ENCODE peak calls at places on chromosome 4, in seven cellular contexts. One of them, this sample, is unnamed.

GRCh38 chr4:37429906-37430305 is 185.4 kb downstream of the NWD2 start:
- DNase-seq in progenitor cell of endocrine pancreas: no peak
- DNase-seq in breast epithelium: no peak
- DNase-seq in fibroblast of pulmonary artery: no peak
- DNase-seq in fibroblast of lung: no peak
- DNase-seq in fibroblast of the aortic adventitia: no peak
- DNase-seq in brain microvascular endothelial cell: no peak
- DNase-seq in this sample: no peak

GRCh38 chr4:8109406-8110065 is 49.1 kb downstream of the ABLIM2 start:
- DNase-seq in progenitor cell of endocrine pancreas: no peak
- DNase-seq in breast epithelium: no peak
- DNase-seq in fibroblast of pulmonary artery: no peak
- DNase-seq in fibroblast of lung: no peak
- DNase-seq in fibroblast of the aortic adventitia: no peak
- DNase-seq in brain microvascular endothelial cell: no peak
- DNase-seq in this sample: no peak

GRCh38 chr4:8694651-8695151 is 102.1 kb downstream of the CPZ start:
- DNase-seq in progenitor cell of endocrine pancreas: no peak
- DNase-seq in breast epithelium: no peak
- DNase-seq in fibroblast of pulmonary artery: no peak
- DNase-seq in fibroblast of lung: no peak
- DNase-seq in fibroblast of the aortic adventitia: no peak
- DNase-seq in brain microvascular endothelial cell: no peak
- DNase-seq in this sample: peak

GRCh38 chr4:60463846-60464502 is 736.2 kb upstream of the ADGRL3 start:
- DNase-seq in progenitor cell of endocrine pancreas: no peak
- DNase-seq in breast epithelium: no peak
- DNase-seq in fibroblast of pulmonary artery: no peak
- DNase-seq in fibroblast of lung: peak
- DNase-seq in fibroblast of the aortic adventitia: no peak
- DNase-seq in brain microvascular endothelial cell: peak
- DNase-seq in this sample: no peak

GRCh38 chr4:80535551-80535950 is 200.0 kb downstream of the CFAP299 start:
- DNase-seq in progenitor cell of endocrine pancreas: no peak
- DNase-seq in breast epithelium: no peak
- DNase-seq in fibroblast of pulmonary artery: no peak
- DNase-seq in fibroblast of lung: no peak
- DNase-seq in fibroblast of the aortic adventitia: no peak
- DNase-seq in brain microvascular endothelial cell: no peak
- DNase-seq in this sample: no peak

GRCh38 chr4:125011646-125012045 is 299.1 kb upstream of the ANKRD50 start:
- DNase-seq in progenitor cell of endocrine pancreas: no peak
- DNase-seq in breast epithelium: no peak
- DNase-seq in fibroblast of pulmonary artery: peak
- DNase-seq in fibroblast of lung: peak
- DNase-seq in fibroblast of the aortic adventitia: peak
- DNase-seq in brain microvascular endothelial cell: no peak
- DNase-seq in this sample: no peak

GRCh38 chr4:41814565-41814964 is 66.0 kb upstream of the PHOX2B start:
- DNase-seq in progenitor cell of endocrine pancreas: no peak
- DNase-seq in breast epithelium: no peak
- DNase-seq in fibroblast of pulmonary artery: peak
- DNase-seq in fibroblast of lung: peak
- DNase-seq in fibroblast of the aortic adventitia: peak
- DNase-seq in brain microvascular endothelial cell: peak
- DNase-seq in this sample: no peak

GRCh38 chr4:157885785-157886184 is 287.0 kb downstream of the GASK1B start:
- DNase-seq in progenitor cell of endocrine pancreas: no peak
- DNase-seq in breast epithelium: no peak
- DNase-seq in fibroblast of pulmonary artery: no peak
- DNase-seq in fibroblast of lung: no peak
- DNase-seq in fibroblast of the aortic adventitia: no peak
- DNase-seq in brain microvascular endothelial cell: no peak
- DNase-seq in this sample: no peak

GRCh38 chr4:23952258-23952657 is 62.4 kb upstream of the PPARGC1A start:
- DNase-seq in progenitor cell of endocrine pancreas: no peak
- DNase-seq in breast epithelium: no peak
- DNase-seq in fibroblast of pulmonary artery: no peak
- DNase-seq in fibroblast of lung: no peak
- DNase-seq in fibroblast of the aortic adventitia: no peak
- DNase-seq in brain microvascular endothelial cell: no peak
- DNase-seq in this sample: no peak

GRCh38 chr4:16024009-16024408 is 59.8 kb downstream of the PROM1 start:
- DNase-seq in progenitor cell of endocrine pancreas: no peak
- DNase-seq in breast epithelium: no peak
- DNase-seq in fibroblast of pulmonary artery: no peak
- DNase-seq in fibroblast of lung: peak
- DNase-seq in fibroblast of the aortic adventitia: peak
- DNase-seq in brain microvascular endothelial cell: no peak
- DNase-seq in this sample: no peak

GRCh38 chr4:144208074-144208473 is 67.6 kb upstream of the GYPA start:
- DNase-seq in progenitor cell of endocrine pancreas: no peak
- DNase-seq in breast epithelium: no peak
- DNase-seq in fibroblast of pulmonary artery: no peak
- DNase-seq in fibroblast of lung: no peak
- DNase-seq in fibroblast of the aortic adventitia: no peak
- DNase-seq in brain microvascular endothelial cell: no peak
- DNase-seq in this sample: no peak

GRCh38 chr4:112517067-112517588 is 1.1 kb upstream of the NEUROG2 start:
- DNase-seq in progenitor cell of endocrine pancreas: no peak
- DNase-seq in breast epithelium: no peak
- DNase-seq in fibroblast of pulmonary artery: no peak
- DNase-seq in fibroblast of lung: no peak
- DNase-seq in fibroblast of the aortic adventitia: no peak
- DNase-seq in brain microvascular endothelial cell: no peak
- DNase-seq in this sample: no peak

GRCh38 chr4:88659061-88659889 is 38.4 kb downstream of the NAP1L5 start:
- DNase-seq in progenitor cell of endocrine pancreas: no peak
- DNase-seq in breast epithelium: peak
- DNase-seq in fibroblast of pulmonary artery: peak
- DNase-seq in fibroblast of lung: peak
- DNase-seq in fibroblast of the aortic adventitia: peak
- DNase-seq in brain microvascular endothelial cell: peak
- DNase-seq in this sample: no peak

GRCh38 chr4:30875659-30876269 is 155.6 kb downstream of the PCDH7 start:
- DNase-seq in progenitor cell of endocrine pancreas: no peak
- DNase-seq in breast epithelium: no peak
- DNase-seq in fibroblast of pulmonary artery: peak
- DNase-seq in fibroblast of lung: peak
- DNase-seq in fibroblast of the aortic adventitia: peak
- DNase-seq in brain microvascular endothelial cell: no peak
- DNase-seq in this sample: no peak

GRCh38 chr4:143250617-143251016 is 65.9 kb downstream of the USP38 start:
- DNase-seq in progenitor cell of endocrine pancreas: no peak
- DNase-seq in breast epithelium: no peak
- DNase-seq in fibroblast of pulmonary artery: no peak
- DNase-seq in fibroblast of lung: no peak
- DNase-seq in fibroblast of the aortic adventitia: no peak
- DNase-seq in brain microvascular endothelial cell: no peak
- DNase-seq in this sample: no peak

GRCh38 chr4:15920723-15921591 is 17.6 kb downstream of the FGFBP1 start:
- DNase-seq in progenitor cell of endocrine pancreas: no peak
- DNase-seq in breast epithelium: peak
- DNase-seq in fibroblast of pulmonary artery: peak
- DNase-seq in fibroblast of lung: peak
- DNase-seq in fibroblast of the aortic adventitia: peak
- DNase-seq in brain microvascular endothelial cell: peak
- DNase-seq in this sample: no peak

GRCh38 chr4:24195976-24196736 is 306.3 kb upstream of the PPARGC1A start:
- DNase-seq in progenitor cell of endocrine pancreas: no peak
- DNase-seq in breast epithelium: no peak
- DNase-seq in fibroblast of pulmonary artery: no peak
- DNase-seq in fibroblast of lung: peak
- DNase-seq in fibroblast of the aortic adventitia: no peak
- DNase-seq in brain microvascular endothelial cell: no peak
- DNase-seq in this sample: no peak

GRCh38 chr4:38203609-38204008 is 243.4 kb downstream of the PTTG2 start:
- DNase-seq in progenitor cell of endocrine pancreas: no peak
- DNase-seq in breast epithelium: no peak
- DNase-seq in fibroblast of pulmonary artery: no peak
- DNase-seq in fibroblast of lung: no peak
- DNase-seq in fibroblast of the aortic adventitia: no peak
- DNase-seq in brain microvascular endothelial cell: no peak
- DNase-seq in this sample: no peak

GRCh38 chr4:184019084-184019483 is 114.0 kb downstream of the STOX2 start:
- DNase-seq in progenitor cell of endocrine pancreas: no peak
- DNase-seq in breast epithelium: no peak
- DNase-seq in fibroblast of pulmonary artery: peak
- DNase-seq in fibroblast of lung: no peak
- DNase-seq in fibroblast of the aortic adventitia: peak
- DNase-seq in brain microvascular endothelial cell: no peak
- DNase-seq in this sample: no peak

GRCh38 chr4:81970454-81970853 is 403.3 kb downstream of the HNRNPD start:
- DNase-seq in progenitor cell of endocrine pancreas: no peak
- DNase-seq in breast epithelium: no peak
- DNase-seq in fibroblast of pulmonary artery: no peak
- DNase-seq in fibroblast of lung: no peak
- DNase-seq in fibroblast of the aortic adventitia: no peak
- DNase-seq in brain microvascular endothelial cell: no peak
- DNase-seq in this sample: no peak

GRCh38 chr4:88616275-88616996 is 24.2 kb downstream of the HERC3 start:
- DNase-seq in progenitor cell of endocrine pancreas: no peak
- DNase-seq in breast epithelium: no peak
- DNase-seq in fibroblast of pulmonary artery: peak
- DNase-seq in fibroblast of lung: peak
- DNase-seq in fibroblast of the aortic adventitia: peak
- DNase-seq in brain microvascular endothelial cell: peak
- DNase-seq in this sample: no peak

GRCh38 chr4:71609651-71610050 is 174.2 kb downstream of the GC start:
- DNase-seq in progenitor cell of endocrine pancreas: no peak
- DNase-seq in breast epithelium: no peak
- DNase-seq in fibroblast of pulmonary artery: no peak
- DNase-seq in fibroblast of lung: no peak
- DNase-seq in fibroblast of the aortic adventitia: no peak
- DNase-seq in brain microvascular endothelial cell: no peak
- DNase-seq in this sample: no peak

GRCh38 chr4:164772076-164772475 is 18.1 kb downstream of the SMIM31 start:
- DNase-seq in progenitor cell of endocrine pancreas: no peak
- DNase-seq in breast epithelium: no peak
- DNase-seq in fibroblast of pulmonary artery: no peak
- DNase-seq in fibroblast of lung: no peak
- DNase-seq in fibroblast of the aortic adventitia: no peak
- DNase-seq in brain microvascular endothelial cell: no peak
- DNase-seq in this sample: no peak

GRCh38 chr4:145734576-145735329 is 54.8 kb downstream of the C4orf51 start:
- DNase-seq in progenitor cell of endocrine pancreas: no peak
- DNase-seq in breast epithelium: peak
- DNase-seq in fibroblast of pulmonary artery: peak
- DNase-seq in fibroblast of lung: peak
- DNase-seq in fibroblast of the aortic adventitia: peak
- DNase-seq in brain microvascular endothelial cell: peak
- DNase-seq in this sample: no peak

GRCh38 chr4:94419956-94420355 is 31.8 kb upstream of the PDLIM5 start:
- DNase-seq in progenitor cell of endocrine pancreas: no peak
- DNase-seq in breast epithelium: no peak
- DNase-seq in fibroblast of pulmonary artery: peak
- DNase-seq in fibroblast of lung: peak
- DNase-seq in fibroblast of the aortic adventitia: peak
- DNase-seq in brain microvascular endothelial cell: peak
- DNase-seq in this sample: no peak

GRCh38 chr4:14596437-14596836 is 405.8 kb upstream of the CPEB2 start:
- DNase-seq in progenitor cell of endocrine pancreas: no peak
- DNase-seq in breast epithelium: no peak
- DNase-seq in fibroblast of pulmonary artery: no peak
- DNase-seq in fibroblast of lung: no peak
- DNase-seq in fibroblast of the aortic adventitia: no peak
- DNase-seq in brain microvascular endothelial cell: no peak
- DNase-seq in this sample: no peak
- TF ChIP-seq CTCF in progenitor cell of endocrine pancreas: no peak
- TF ChIP-seq CTCF in breast epithelium: no peak
- TF ChIP-seq CTCF in fibroblast of pulmonary artery: no peak
- TF ChIP-seq CTCF in fibroblast of lung: no peak
- TF ChIP-seq CTCF in fibroblast of the aortic adventitia: no peak
- TF ChIP-seq CTCF in brain microvascular endothelial cell: no peak
- TF ChIP-seq CTCF in this sample: no peak

GRCh38 chr4:72909461-72909860 is 160.1 kb downstream of the COX18 start:
- DNase-seq in progenitor cell of endocrine pancreas: no peak
- DNase-seq in breast epithelium: no peak
- DNase-seq in fibroblast of pulmonary artery: no peak
- DNase-seq in fibroblast of lung: no peak
- DNase-seq in fibroblast of the aortic adventitia: peak
- DNase-seq in brain microvascular endothelial cell: no peak
- DNase-seq in this sample: no peak
- TF ChIP-seq CTCF in progenitor cell of endocrine pancreas: peak
- TF ChIP-seq CTCF in breast epithelium: no peak
- TF ChIP-seq CTCF in fibroblast of pulmonary artery: peak
- TF ChIP-seq CTCF in fibroblast of lung: no peak
- TF ChIP-seq CTCF in fibroblast of the aortic adventitia: peak
- TF ChIP-seq CTCF in brain microvascular endothelial cell: peak
- TF ChIP-seq CTCF in this sample: peak

GRCh38 chr4:57091657-57092162 is 18.5 kb downstream of the IGFBP7 start:
- DNase-seq in progenitor cell of endocrine pancreas: no peak
- DNase-seq in breast epithelium: no peak
- DNase-seq in fibroblast of pulmonary artery: no peak
- DNase-seq in fibroblast of lung: no peak
- DNase-seq in fibroblast of the aortic adventitia: no peak
- DNase-seq in brain microvascular endothelial cell: no peak
- DNase-seq in this sample: no peak

GRCh38 chr4:57093816-57094481 is 16.2 kb downstream of the IGFBP7 start:
- DNase-seq in progenitor cell of endocrine pancreas: no peak
- DNase-seq in breast epithelium: no peak
- DNase-seq in fibroblast of pulmonary artery: no peak
- DNase-seq in fibroblast of lung: no peak
- DNase-seq in fibroblast of the aortic adventitia: peak
- DNase-seq in brain microvascular endothelial cell: no peak
- DNase-seq in this sample: no peak

GRCh38 chr4:57095245-57095644 is 14.9 kb downstream of the IGFBP7 start:
- DNase-seq in progenitor cell of endocrine pancreas: no peak
- DNase-seq in breast epithelium: no peak
- DNase-seq in fibroblast of pulmonary artery: peak
- DNase-seq in fibroblast of lung: no peak
- DNase-seq in fibroblast of the aortic adventitia: no peak
- DNase-seq in brain microvascular endothelial cell: no peak
- DNase-seq in this sample: no peak

GRCh38 chr4:57095956-57096355 is 14.2 kb downstream of the IGFBP7 start:
- DNase-seq in progenitor cell of endocrine pancreas: no peak
- DNase-seq in breast epithelium: no peak
- DNase-seq in fibroblast of pulmonary artery: peak
- DNase-seq in fibroblast of lung: peak
- DNase-seq in fibroblast of the aortic adventitia: peak
- DNase-seq in brain microvascular endothelial cell: no peak
- DNase-seq in this sample: no peak

GRCh38 chr4:57094482-57095223 is 15.5 kb downstream of the IGFBP7 start:
- DNase-seq in progenitor cell of endocrine pancreas: no peak
- DNase-seq in breast epithelium: no peak
- DNase-seq in fibroblast of pulmonary artery: peak
- DNase-seq in fibroblast of lung: peak
- DNase-seq in fibroblast of the aortic adventitia: peak
- DNase-seq in brain microvascular endothelial cell: peak
- DNase-seq in this sample: no peak
- TF ChIP-seq CTCF in progenitor cell of endocrine pancreas: no peak
- TF ChIP-seq CTCF in breast epithelium: no peak
- TF ChIP-seq CTCF in fibroblast of pulmonary artery: peak
- TF ChIP-seq CTCF in fibroblast of lung: no peak
- TF ChIP-seq CTCF in fibroblast of the aortic adventitia: peak
- TF ChIP-seq CTCF in brain microvascular endothelial cell: peak
- TF ChIP-seq CTCF in this sample: no peak

DNA sequence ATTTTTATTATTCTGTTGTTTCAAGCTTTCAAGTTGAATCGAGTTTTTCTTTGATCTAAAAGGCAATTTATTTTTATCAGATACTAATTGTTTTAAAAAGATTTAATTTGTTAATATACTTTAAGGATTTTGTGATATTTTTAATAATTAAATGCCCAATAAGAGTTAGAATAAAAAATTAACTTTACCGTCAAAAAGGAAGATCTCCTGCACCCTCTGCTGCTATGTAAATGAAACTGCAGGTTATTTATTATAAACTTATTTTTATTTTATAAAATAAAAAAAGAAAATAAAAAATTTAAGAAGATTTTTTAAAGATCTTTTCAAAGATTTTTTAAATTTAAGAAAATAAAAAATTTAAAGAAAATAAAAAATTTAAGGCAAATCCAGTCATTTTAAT is 166.1 kb downstream of the CCSER1 start:
- DNase-seq in progenitor cell of endocrine pancreas: no peak
- DNase-seq in breast epithelium: no peak
- DNase-seq in fibroblast of pulmonary artery: peak
- DNase-seq in fibroblast of lung: peak
- DNase-seq in fibroblast of the aortic adventitia: peak
- DNase-seq in brain microvascular endothelial cell: no peak
- DNase-seq in this sample: no peak
- TF ChIP-seq CTCF in progenitor cell of endocrine pancreas: peak
- TF ChIP-seq CTCF in breast epithelium: no peak
- TF ChIP-seq CTCF in fibroblast of pulmonary artery: peak
- TF ChIP-seq CTCF in fibroblast of lung: peak
- TF ChIP-seq CTCF in fibroblast of the aortic adventitia: peak
- TF ChIP-seq CTCF in brain microvascular endothelial cell: peak
- TF ChIP-seq CTCF in this sample: peak